ENCODE peak calls at places on chromosomes 16 and 17, in four cellular contexts. C, X, E and I are unnamed samples.

GRCh38 chr17:57369509-57369945 is 113.2 kb downstream of the MSI2 start:
- DNase-seq in C (no peak), X (no peak), E (peak), I (no peak)

GRCh38 chr17:1865252-1866037 is 35.6 kb downstream of the RPA1 start:
- DNase-seq in C (no peak), X (no peak), E (peak), I (peak)

GRCh38 chr16:85903576-85903975 is 4.6 kb downstream of the IRF8 start:
- DNase-seq in C (no peak), X (no peak), E (no peak), I (no peak)

GRCh38 chr16:53549970-53550406 is 47.0 kb upstream of the AKTIP start:
- DNase-seq in C (peak), X (peak), E (peak), I (no peak)

GRCh38 chr16:53849585-53849984 is 145.6 kb downstream of the FTO start:
- DNase-seq in C (no peak), X (no peak), E (no peak), I (no peak)

GRCh38 chr16:30910427-30911029 is 12.8 kb upstream of the FBXL19 start:
- DNase-seq in C (no peak), X (no peak), E (no peak), I (no peak)

GRCh38 chr16:50394215-50394802 is 25.5 kb upstream of the BRD7 start:
- DNase-seq in C (no peak), X (no peak), E (no peak), I (no peak)

GRCh38 chr17:80861892-80862291 is 129.7 kb upstream of the CHMP6 start:
- DNase-seq in C (peak), X (peak), E (peak), I (peak)

GRCh38 chr16:72425571-72426341 is 253.8 kb upstream of the PMFBP1 start:
- DNase-seq in C (peak), X (no peak), E (no peak), I (no peak)

GRCh38 chr16:56311208-56312027 is 113.9 kb downstream of the AMFR start:
- DNase-seq in C (no peak), X (no peak), E (no peak), I (no peak)